ENCODE peak calls at places on chromosome 20, in eight cellular contexts. A is right atrium auricular region; X is breast epithelium; E is neural progenitor cell; F is SK-N-SH; C is CD8-positive, alpha-beta T cell; P is GM12878; M is ascending aorta. S is an unnamed sample.

GRCh38 chr20:43138061-43138860 is 51.4 kb downstream of the PTPRT start:
- DNase-seq in A (no peak), M (no peak), E (no peak), F (no peak), C (no peak), P (no peak), X (no peak), S (peak)

GRCh38 chr20:35558981-35559693 is 17.3 kb downstream of the ERGIC3 start:
- DNase-seq in C (no peak), A (no peak), M (no peak), X (no peak), F (no peak), E (no peak), P (no peak), S (no peak)

GRCh38 chr20:50389437-50389807 is 120.8 kb upstream of the PTPN1 start:
- DNase-seq in C (no peak), E (no peak), F (no peak), P (no peak), X (no peak), M (no peak), A (no peak), S (no peak)

GRCh38 chr20:18057106-18057993 is at the start of gene OVOL2:
- DNase-seq in F (peak), M (no peak), A (no peak), C (no peak), X (peak), E (peak), P (no peak), S (peak)

GRCh38 chr20:49166534-49167449 is 21.3 kb downstream of the STAU1 start:
- DNase-seq in M (no peak), E (no peak), F (no peak), A (no peak), X (no peak), P (no peak), C (no peak), S (no peak)

GRCh38 chr20:45909336-45909808 is 2.6 kb downstream of the PLTP start:
- DNase-seq in F (no peak), A (no peak), X (no peak), E (no peak), C (no peak), M (no peak), P (no peak), S (no peak)

GRCh38 chr20:36335187-36335870 is 29.2 kb downstream of the DLGAP4 start:
- DNase-seq in F (no peak), A (no peak), C (no peak), M (no peak), P (no peak), E (no peak), X (no peak), S (no peak)

GRCh38 chr20:57428611-57429496 is 37.7 kb downstream of the RBM38 start:
- DNase-seq in E (no peak), F (no peak), X (no peak), P (no peak), C (no peak), A (no peak), M (no peak), S (no peak)

GRCh38 chr20:43963872-43964791 is 49.5 kb downstream of the TOX2 start:
- DNase-seq in C (peak), F (no peak), P (no peak), M (no peak), A (peak), E (no peak), X (no peak), S (no peak)

GRCh38 chr20:14832630-14833029 is 495.2 kb upstream of the FLRT3 start:
- DNase-seq in X (no peak), C (no peak), E (no peak), P (peak), A (no peak), F (no peak), M (no peak), S (no peak)

GRCh38 chr20:44643596-44644383 is 7.7 kb downstream of the ADA start:
- DNase-seq in X (no peak), E (peak), A (peak), F (no peak), P (no peak), M (peak), C (peak), S (peak)

GRCh38 chr20:8287328-8287727 is 155.3 kb downstream of the PLCB1 start:
- DNase-seq in M (no peak), E (no peak), C (no peak), F (no peak), X (no peak), A (no peak), P (no peak), S (no peak)

DNA sequence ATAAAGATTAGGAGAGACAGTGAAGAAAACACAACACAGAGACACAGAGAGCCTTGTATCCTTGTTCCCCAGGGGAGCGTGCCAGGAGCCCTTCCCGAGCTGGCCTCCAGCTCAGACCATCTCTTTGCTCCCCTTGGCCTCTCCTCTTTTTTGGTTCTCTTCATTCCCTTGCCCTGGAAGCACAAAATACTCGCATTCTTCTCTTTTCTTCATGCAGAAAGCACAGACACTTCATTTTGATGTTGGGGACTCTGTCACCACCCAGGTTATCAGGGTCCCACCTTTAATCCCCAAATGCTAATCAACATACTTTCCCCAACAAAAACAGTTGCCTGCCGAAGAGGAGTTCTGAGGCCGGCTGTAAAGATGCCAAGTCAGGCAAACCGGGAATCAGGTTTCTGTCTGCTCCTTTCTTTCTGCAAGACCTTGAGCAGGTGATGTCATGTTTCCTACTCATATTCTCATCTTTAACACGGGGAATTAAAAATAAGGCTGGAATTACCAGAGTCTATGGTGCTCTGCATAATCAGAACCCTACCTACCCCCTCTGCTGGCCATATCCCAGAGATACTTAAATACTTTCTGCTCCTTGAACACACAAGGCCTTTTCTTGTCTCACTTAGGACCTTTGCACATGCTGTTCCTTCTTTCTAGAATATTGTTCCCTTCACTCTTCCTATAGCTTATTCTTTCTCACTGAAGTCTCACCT is 21.7 kb downstream of the TGM6 start:
- DNase-seq in C (no peak), F (peak), M (no peak), E (peak), X (no peak), A (peak), P (no peak), S (peak)
- TF ChIP-seq CTCF in C (no peak), F (peak), M (no peak), E (peak), X (no peak), A (no peak), P (peak), S (no peak)

DNA sequence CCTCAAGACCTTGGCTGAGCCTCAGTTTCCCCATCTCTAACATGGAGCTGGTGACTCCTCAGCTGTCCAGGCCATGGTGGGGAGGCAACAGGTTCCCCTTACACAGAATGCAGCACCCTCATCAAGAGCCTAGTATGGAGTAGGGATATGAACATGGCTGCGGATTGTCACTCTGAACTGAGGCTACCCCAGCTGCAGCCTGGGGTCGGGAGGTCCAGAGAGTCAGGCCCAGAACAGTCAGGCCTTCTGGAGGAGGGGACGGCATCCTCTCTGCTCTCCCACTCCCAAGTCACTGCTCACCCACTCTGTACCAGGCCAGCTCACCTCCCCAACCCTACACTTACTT is 1.4 kb upstream of the FOXS1 start:
- DNase-seq in A (no peak), C (no peak), P (no peak), E (no peak), M (no peak), F (no peak), X (no peak), S (no peak)
- TF ChIP-seq CTCF in A (peak), C (peak), P (no peak), E (no peak), M (no peak), F (no peak), X (no peak), S (peak)

GRCh38 chr20:34022154-34022842 is 28.6 kb downstream of the RALY start:
- DNase-seq in P (peak), M (no peak), F (peak), X (no peak), C (no peak), E (peak), A (no peak), S (peak)
- TF ChIP-seq CTCF in P (peak), M (no peak), F (peak), X (no peak), C (peak), E (peak), A (no peak), S (no peak)

GRCh38 chr20:39109933-39110818 is 148.0 kb downstream of the DHX35 start:
- DNase-seq in C (no peak), X (no peak), A (no peak), F (no peak), M (no peak), P (no peak), E (peak), S (no peak)
- TF ChIP-seq CTCF in C (no peak), X (no peak), A (no peak), F (no peak), M (no peak), P (no peak), E (no peak), S (no peak)

DNA sequence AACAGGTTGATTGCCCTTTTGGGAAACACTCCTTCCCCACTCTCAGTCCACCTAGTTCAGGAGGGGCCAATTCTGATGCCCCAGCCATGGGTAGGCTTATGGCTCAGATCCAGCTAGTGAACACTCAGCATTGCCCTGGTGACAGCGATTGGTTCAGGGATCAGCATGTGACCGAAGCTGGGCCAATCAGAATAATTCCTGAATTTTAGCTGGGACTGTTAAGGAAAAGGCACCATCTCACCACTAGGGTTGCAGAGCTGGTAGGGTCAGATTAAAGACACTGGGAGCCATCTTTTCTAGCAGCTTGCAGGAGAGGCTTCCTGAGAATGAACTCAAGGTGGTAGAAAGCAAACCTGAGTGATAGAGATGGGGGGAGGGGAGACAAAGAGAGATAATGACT is 44.4 kb downstream of the EYA2 start:
- DNase-seq in C (no peak), A (no peak), F (peak), E (peak), X (no peak), P (no peak), M (no peak), S (peak)
- TF ChIP-seq CTCF in C (no peak), A (no peak), F (peak), E (peak), X (peak), P (no peak), M (no peak), S (peak)

GRCh38 chr20:63580796-63581461 is 6.9 kb upstream of the HELZ2 start:
- DNase-seq in E (peak), F (peak), X (peak), C (peak), A (no peak), M (no peak), P (no peak), S (peak)
- TF ChIP-seq CTCF in E (peak), F (peak), X (peak), C (peak), A (peak), M (no peak), P (peak), S (peak)

GRCh38 chr20:21129861-21130260 is 4.0 kb downstream of the KIZ start:
- DNase-seq in A (no peak), P (no peak), F (no peak), C (no peak), X (no peak), M (no peak), E (no peak), S (no peak)
- TF ChIP-seq CTCF in A (no peak), P (no peak), F (no peak), C (no peak), X (no peak), M (no peak), E (peak), S (no peak)